ENCODE peak calls at places on chromosome 2, in six cellular contexts. E is trophoblast cell, C is IMR-90, Y is mesenchymal stem cell, R is neuronal stem cell, A is H1. K is an unnamed sample.
A peak's percentile ranks its signal among the peaks of the same experiment; 100 is the strongest.

GRCh38 chr2:102486941-102487702 is 14.1 kb downstream of the SLC9A4 start:
- DNase-seq in E (no peak), R (no peak), Y (no peak), C (no peak), A (no peak), K (no peak)

GRCh38 chr2:240688563-240688919 is 3.1 kb upstream of the AQP12A start:
- DNase-seq in A (no peak), E (no peak), Y (no peak), C (no peak), R (no peak), K (no peak)

GRCh38 chr2:61645911-61646310 is 107.8 kb upstream of the XPO1 start:
- DNase-seq in A (no peak), Y (peak; percentile 86), E (no peak), C (peak; percentile 96), R (no peak), K (no peak)

GRCh38 chr2:125341353-125341752 is 1314.6 kb upstream of the GYPC start:
- DNase-seq in A (no peak), Y (no peak), E (no peak), C (no peak), R (no peak), K (no peak)

GRCh38 chr2:1910562-1911256 is 166.4 kb upstream of the PXDN start:
- DNase-seq in Y (no peak), C (no peak), E (no peak), R (no peak), A (no peak), K (no peak)

GRCh38 chr2:42900226-42900744 is 107.9 kb upstream of the HAAO start:
- DNase-seq in A (no peak), R (no peak), Y (no peak), E (no peak), C (no peak), K (no peak)

GRCh38 chr2:113136828-113137775 is 9.7 kb downstream of the IL1RN start:
- DNase-seq in A (no peak), C (peak; percentile 42), Y (peak; percentile 47), R (peak; percentile 48), E (peak; percentile 84), K (no peak)

GRCh38 chr2:143533846-143534245 is 404.6 kb downstream of the ARHGAP15 start:
- DNase-seq in E (no peak), C (no peak), A (no peak), Y (no peak), R (no peak), K (no peak)

GRCh38 chr2:217052856-217053577 is 193.2 kb upstream of the TNP1 start:
- DNase-seq in E (no peak), C (no peak), Y (no peak), R (no peak), A (no peak), K (no peak)

GRCh38 chr2:128792476-128793054 is 473.9 kb upstream of the HS6ST1 start:
- DNase-seq in C (no peak), A (no peak), Y (no peak), E (no peak), R (no peak), K (peak; percentile 11)

GRCh38 chr2:221444106-221444505 is 128.0 kb downstream of the EPHA4 start:
- DNase-seq in R (no peak), Y (peak; percentile 70), A (no peak), E (no peak), C (peak; percentile 85), K (no peak)

GRCh38 chr2:196249860-196250259 is 78.5 kb upstream of the STK17B start:
- DNase-seq in A (no peak), C (peak; percentile 68), E (peak; percentile 38), R (no peak), Y (peak; percentile 48), K (no peak)

GRCh38 chr2:237026981-237027711 is 58.5 kb upstream of the COPS8 start:
- DNase-seq in R (peak; percentile 55), E (peak; percentile 87), A (peak; percentile 29), Y (peak; percentile 75), C (peak; percentile 49), K (peak; percentile 76)

GRCh38 chr2:10688921-10689807 is 611 bp downstream of the NOL10 start:
- DNase-seq in R (peak; percentile 14), E (peak; percentile 29), Y (no peak), C (no peak), A (no peak), K (no peak)

GRCh38 chr2:79723830-79724229 is 211.0 kb downstream of the CTNNA2 start:
- DNase-seq in Y (peak; percentile 96), A (no peak), R (no peak), C (peak; percentile 98), E (peak; percentile 0), K (no peak)

GRCh38 chr2:102809291-102810189 is 47.7 kb downstream of the TMEM182 start:
- DNase-seq in C (no peak), E (no peak), R (no peak), Y (no peak), A (no peak), K (no peak)

GRCh38 chr2:219998714-219999227 is 371.3 kb downstream of the SLC4A3 start:
- DNase-seq in E (peak; percentile 42), R (no peak), Y (no peak), C (no peak), A (no peak), K (no peak)

GRCh38 chr2:133200684-133201421 is 367.4 kb downstream of the NCKAP5 start:
- DNase-seq in R (no peak), Y (peak; percentile 82), E (peak; percentile 62), A (no peak), C (peak; percentile 98), K (no peak)

GRCh38 chr2:45533771-45534170 is 77.3 kb downstream of the SRBD1 start:
- DNase-seq in C (peak; percentile 78), A (no peak), R (no peak), Y (no peak), E (no peak), K (no peak)

GRCh38 chr2:28188436-28188835 is 204.2 kb upstream of the FOSL2 start:
- DNase-seq in A (no peak), C (no peak), R (no peak), E (peak; percentile 97), Y (no peak), K (no peak)
- H4K91ac ChIP-seq in A (no peak overlapping the region), C (no peak overlapping the region), R (no peak overlapping the region), E (no peak overlapping the region), Y (no peak overlapping the region), K (no peak overlapping the region)

GRCh38 chr2:231617059-231617926 is 24.6 kb downstream of the TEX44 start:
- DNase-seq in E (no peak), A (no peak), Y (no peak), C (peak; percentile 31), R (no peak), K (no peak)

GRCh38 chr2:231613054-231613654 is 20.5 kb downstream of the TEX44 start:
- DNase-seq in Y (no peak), A (no peak), E (no peak), R (no peak), C (no peak), K (no peak)

GRCh38 chr2:231614559-231615057 is 21.9 kb downstream of the TEX44 start:
- DNase-seq in R (no peak), A (no peak), E (no peak), Y (no peak), C (no peak), K (no peak)

GRCh38 chr2:231613655-231614558 is 21.2 kb downstream of the TEX44 start:
- DNase-seq in Y (peak; percentile 94), E (peak; percentile 91), A (no peak), C (peak; percentile 80), R (peak; percentile 93), K (peak; percentile 95)

GRCh38 chr2:231615058-231615671 is 22.5 kb downstream of the TEX44 start:
- DNase-seq in R (no peak), A (no peak), E (peak; percentile 71), C (no peak), Y (no peak), K (peak; percentile 69)
- H2AK5ac ChIP-seq in R (peak overlapping the region; percentile 77), A (peak overlapping the region; percentile 89), E (peak overlapping the region; percentile 65), C (peak overlapping the region; percentile 56), Y (peak overlapping the region; percentile 15), K (no peak overlapping the region)

DNA sequence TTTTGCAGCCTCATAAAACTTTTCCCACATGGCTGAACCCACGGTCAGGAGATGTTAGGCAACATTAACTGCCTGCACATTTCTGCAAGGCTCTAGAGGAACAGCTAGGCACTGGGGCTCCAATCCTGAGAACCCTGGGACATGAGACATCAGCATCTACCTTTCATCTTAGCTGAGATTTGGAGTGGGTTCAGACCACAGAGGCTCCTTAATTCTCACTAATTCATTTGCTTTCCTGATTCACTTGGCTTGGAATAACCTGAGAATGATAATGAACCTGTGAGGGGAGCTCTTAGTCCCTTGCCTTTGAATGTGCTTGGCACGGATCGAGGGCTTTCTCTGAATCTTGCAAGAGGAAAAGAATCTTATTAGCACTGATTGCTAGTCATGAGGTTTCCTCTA is 266.2 kb downstream of the FIGN start:
- DNase-seq in A (no peak), R (no peak), E (no peak), C (no peak), Y (peak; percentile 27), K (no peak)
- H4K91ac ChIP-seq in A (no peak overlapping the region), R (no peak overlapping the region), E (no peak overlapping the region), C (no peak overlapping the region), Y (no peak overlapping the region), K (no peak overlapping the region)

GRCh38 chr2:64915510-64915900 is 73.7 kb upstream of the SLC1A4 start:
- DNase-seq in A (no peak), Y (no peak), E (no peak), C (no peak), R (no peak), K (no peak)

GRCh38 chr2:64914247-64914646 is 75.0 kb upstream of the SLC1A4 start:
- DNase-seq in Y (no peak), R (no peak), A (no peak), E (peak; percentile 74), C (no peak), K (no peak)

GRCh38 chr2:64919261-64919660 is 69.9 kb upstream of the SLC1A4 start:
- DNase-seq in R (no peak), A (no peak), C (no peak), Y (no peak), E (no peak), K (no peak)

GRCh38 chr2:64914735-64915509 is 74.3 kb upstream of the SLC1A4 start:
- DNase-seq in E (peak; percentile 87), R (no peak), C (peak; percentile 68), Y (peak; percentile 57), A (no peak), K (no peak)

DNA sequence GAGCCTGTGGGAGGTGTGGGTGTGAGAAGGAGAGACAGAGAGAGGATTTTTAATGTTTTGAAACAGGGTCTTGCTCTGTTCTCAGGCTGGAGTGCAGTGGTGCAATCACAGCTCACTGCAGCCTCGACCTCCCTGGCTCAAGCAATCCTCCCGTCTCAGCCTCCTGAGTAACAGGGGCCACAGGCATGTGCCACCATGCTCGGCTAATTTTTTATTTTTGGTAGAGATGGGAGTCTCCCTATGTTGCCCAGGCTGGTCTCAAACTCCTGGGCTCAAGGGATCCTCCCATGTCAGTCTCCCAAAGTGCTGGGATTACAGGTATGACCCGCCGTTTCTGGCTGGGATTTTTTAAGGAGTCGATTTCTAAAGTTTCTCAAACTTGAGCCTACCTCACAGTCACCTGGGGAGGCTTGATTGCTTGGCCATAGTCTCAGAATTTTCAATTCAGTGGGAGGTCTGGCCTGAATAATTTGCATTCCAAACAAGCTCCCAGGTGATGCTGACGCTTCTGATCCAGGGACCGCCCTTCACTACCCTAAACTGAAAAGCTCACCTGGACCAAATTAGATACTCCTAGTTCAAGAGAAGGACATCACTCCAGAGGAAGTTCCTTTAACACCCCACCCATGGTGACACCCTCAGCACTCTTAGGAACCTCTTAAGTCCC is 70.8 kb upstream of the SLC1A4 start:
- DNase-seq in Y (no peak), A (peak; percentile 41), R (no peak), C (no peak), E (no peak), K (peak; percentile 60)
- H2AK5ac ChIP-seq in Y (no peak overlapping the region), A (no peak overlapping the region), R (no peak overlapping the region), C (no peak overlapping the region), E (no peak overlapping the region), K (no peak overlapping the region)

K was measured in H9.